ENCODE peak calls at places on chromosomes 2 and 18, in seven cellular contexts. One of them, this sample, is unnamed.

GRCh38 chr2:202671317-202672035 is 36.7 kb downstream of the FAM117B start:
- DNase-seq in mesendoderm: no peak
- DNase-seq in IMR-90: no peak
- DNase-seq in H1: no peak
- DNase-seq in neuronal stem cell: no peak
- DNase-seq in trophoblast cell: no peak
- DNase-seq in mesenchymal stem cell: no peak
- DNase-seq in this sample: no peak

GRCh38 chr2:44838116-44838790 is 103.2 kb upstream of the SIX3 start:
- DNase-seq in neuronal stem cell: no peak
- DNase-seq in mesendoderm: no peak
- DNase-seq in mesenchymal stem cell: no peak
- DNase-seq in trophoblast cell: no peak
- DNase-seq in IMR-90: no peak
- DNase-seq in H1: no peak
- DNase-seq in this sample: no peak

GRCh38 chr2:171741189-171741588 is 53.9 kb downstream of the DYNC1I2 start:
- DNase-seq in IMR-90: peak
- DNase-seq in H1: no peak
- DNase-seq in mesendoderm: no peak
- DNase-seq in neuronal stem cell: no peak
- DNase-seq in mesenchymal stem cell: no peak
- DNase-seq in trophoblast cell: no peak
- DNase-seq in this sample: no peak

GRCh38 chr2:86047575-86048382 is 57.9 kb downstream of the POLR1A start:
- DNase-seq in H1: no peak
- DNase-seq in mesendoderm: no peak
- DNase-seq in IMR-90: no peak
- DNase-seq in neuronal stem cell: no peak
- DNase-seq in mesenchymal stem cell: no peak
- DNase-seq in trophoblast cell: no peak
- DNase-seq in this sample: peak

GRCh38 chr2:85165291-85165690 is 32.1 kb downstream of the TCF7L1 start:
- DNase-seq in mesenchymal stem cell: no peak
- DNase-seq in H1: no peak
- DNase-seq in neuronal stem cell: no peak
- DNase-seq in mesendoderm: no peak
- DNase-seq in trophoblast cell: no peak
- DNase-seq in IMR-90: no peak
- DNase-seq in this sample: no peak

GRCh38 chr18:76456018-76456750 is 38.9 kb downstream of the ZNF516 start:
- DNase-seq in mesendoderm: no peak
- DNase-seq in trophoblast cell: no peak
- DNase-seq in IMR-90: no peak
- DNase-seq in H1: no peak
- DNase-seq in neuronal stem cell: no peak
- DNase-seq in mesenchymal stem cell: no peak
- DNase-seq in this sample: no peak

GRCh38 chr2:108485253-108485652 is 36.2 kb downstream of the GCC2 start:
- DNase-seq in H1: no peak
- DNase-seq in IMR-90: no peak
- DNase-seq in trophoblast cell: no peak
- DNase-seq in neuronal stem cell: no peak
- DNase-seq in mesendoderm: no peak
- DNase-seq in mesenchymal stem cell: no peak
- DNase-seq in this sample: no peak

GRCh38 chr2:71948781-71949536 is 198.7 kb downstream of the CYP26B1 start:
- DNase-seq in mesendoderm: no peak
- DNase-seq in neuronal stem cell: no peak
- DNase-seq in mesenchymal stem cell: no peak
- DNase-seq in H1: no peak
- DNase-seq in IMR-90: peak
- DNase-seq in trophoblast cell: no peak
- DNase-seq in this sample: no peak

GRCh38 chr18:52288403-52289004 is 51.5 kb upstream of the DCC start:
- DNase-seq in neuronal stem cell: peak
- DNase-seq in mesendoderm: peak
- DNase-seq in H1: peak
- DNase-seq in IMR-90: no peak
- DNase-seq in trophoblast cell: peak
- DNase-seq in mesenchymal stem cell: no peak
- DNase-seq in this sample: peak

GRCh38 chr2:113876503-113877387 is 13.1 kb upstream of the ACTR3 start:
- DNase-seq in H1: no peak
- DNase-seq in trophoblast cell: peak
- DNase-seq in neuronal stem cell: no peak
- DNase-seq in mesenchymal stem cell: no peak
- DNase-seq in IMR-90: no peak
- DNase-seq in mesendoderm: peak
- DNase-seq in this sample: peak

GRCh38 chr2:108621087-108621559 is 86.9 kb downstream of the LIMS1 start:
- DNase-seq in neuronal stem cell: no peak
- DNase-seq in trophoblast cell: peak
- DNase-seq in mesendoderm: peak
- DNase-seq in mesenchymal stem cell: peak
- DNase-seq in IMR-90: peak
- DNase-seq in H1: peak
- DNase-seq in this sample: peak

GRCh38 chr18:11147371-11147860 is 2.0 kb downstream of the PIEZO2 start:
- DNase-seq in mesendoderm: peak
- DNase-seq in mesenchymal stem cell: peak
- DNase-seq in IMR-90: no peak
- DNase-seq in neuronal stem cell: no peak
- DNase-seq in trophoblast cell: no peak
- DNase-seq in H1: no peak
- DNase-seq in this sample: peak

GRCh38 chr2:73494031-73494430 is 108.4 kb downstream of the ALMS1 start:
- DNase-seq in mesenchymal stem cell: peak
- DNase-seq in trophoblast cell: peak
- DNase-seq in H1: no peak
- DNase-seq in mesendoderm: peak
- DNase-seq in IMR-90: peak
- DNase-seq in neuronal stem cell: no peak
- DNase-seq in this sample: no peak

GRCh38 chr2:119197125-119197403 is 26.6 kb upstream of the STEAP3 start:
- DNase-seq in neuronal stem cell: no peak
- DNase-seq in H1: no peak
- DNase-seq in trophoblast cell: no peak
- DNase-seq in mesenchymal stem cell: no peak
- DNase-seq in mesendoderm: no peak
- DNase-seq in IMR-90: no peak
- DNase-seq in this sample: no peak

GRCh38 chr2:165584126-165584525 is 114.6 kb downstream of the CSRNP3 start:
- DNase-seq in mesenchymal stem cell: no peak
- DNase-seq in mesendoderm: peak
- DNase-seq in neuronal stem cell: no peak
- DNase-seq in H1: no peak
- DNase-seq in trophoblast cell: peak
- DNase-seq in IMR-90: no peak
- DNase-seq in this sample: no peak

GRCh38 chr2:110157153-110157793 is 41.7 kb upstream of the MALL start:
- DNase-seq in mesendoderm: peak
- DNase-seq in H1: no peak
- DNase-seq in IMR-90: peak
- DNase-seq in neuronal stem cell: peak
- DNase-seq in trophoblast cell: peak
- DNase-seq in mesenchymal stem cell: peak
- DNase-seq in this sample: no peak

GRCh38 chr2:175180701-175181103 is 808 bp downstream of the ATP5MC3 start:
- DNase-seq in mesenchymal stem cell: peak
- DNase-seq in H1: no peak
- DNase-seq in mesendoderm: peak
- DNase-seq in neuronal stem cell: no peak
- DNase-seq in IMR-90: peak
- DNase-seq in trophoblast cell: peak
- DNase-seq in this sample: peak

GRCh38 chr2:216583157-216583556 is 50.1 kb upstream of the IGFBP2 start:
- DNase-seq in mesendoderm: no peak
- DNase-seq in H1: no peak
- DNase-seq in trophoblast cell: no peak
- DNase-seq in IMR-90: peak
- DNase-seq in neuronal stem cell: no peak
- DNase-seq in mesenchymal stem cell: peak
- DNase-seq in this sample: no peak

GRCh38 chr18:70371085-70371735 is 82.4 kb downstream of the SOCS6 start:
- DNase-seq in IMR-90: no peak
- DNase-seq in H1: no peak
- DNase-seq in mesendoderm: no peak
- DNase-seq in neuronal stem cell: no peak
- DNase-seq in trophoblast cell: peak
- DNase-seq in mesenchymal stem cell: no peak
- DNase-seq in this sample: no peak

GRCh38 chr2:185208261-185208660 is 530.3 kb upstream of the FSIP2 start:
- DNase-seq in mesenchymal stem cell: peak
- DNase-seq in H1: peak
- DNase-seq in neuronal stem cell: peak
- DNase-seq in IMR-90: no peak
- DNase-seq in mesendoderm: peak
- DNase-seq in trophoblast cell: peak
- DNase-seq in this sample: peak

GRCh38 chr2:223041527-223042109 is 10.4 kb upstream of the KCNE4 start:
- DNase-seq in trophoblast cell: peak
- DNase-seq in mesendoderm: peak
- DNase-seq in IMR-90: peak
- DNase-seq in H1: no peak
- DNase-seq in mesenchymal stem cell: peak
- DNase-seq in neuronal stem cell: no peak
- DNase-seq in this sample: peak

GRCh38 chr2:208192611-208193248 is 2.9 kb upstream of the C2orf80 start:
- DNase-seq in IMR-90: no peak
- DNase-seq in H1: no peak
- DNase-seq in neuronal stem cell: no peak
- DNase-seq in trophoblast cell: no peak
- DNase-seq in mesendoderm: no peak
- DNase-seq in mesenchymal stem cell: no peak
- DNase-seq in this sample: no peak

GRCh38 chr2:206410714-206411113 is 32.6 kb upstream of the ADAM23 start:
- DNase-seq in IMR-90: no peak
- DNase-seq in mesendoderm: no peak
- DNase-seq in trophoblast cell: no peak
- DNase-seq in neuronal stem cell: no peak
- DNase-seq in H1: no peak
- DNase-seq in mesenchymal stem cell: no peak
- DNase-seq in this sample: no peak

GRCh38 chr2:206408323-206409320 is 34.7 kb upstream of the ADAM23 start:
- DNase-seq in mesendoderm: no peak
- DNase-seq in neuronal stem cell: no peak
- DNase-seq in mesenchymal stem cell: no peak
- DNase-seq in H1: no peak
- DNase-seq in IMR-90: no peak
- DNase-seq in trophoblast cell: peak
- DNase-seq in this sample: no peak
- H4K8ac ChIP-seq in mesendoderm: no peak
- H4K8ac ChIP-seq in neuronal stem cell: no peak
- H4K8ac ChIP-seq in mesenchymal stem cell: no peak
- H4K8ac ChIP-seq in H1: no peak
- H4K8ac ChIP-seq in IMR-90: no peak
- H4K8ac ChIP-seq in trophoblast cell: no peak
- H4K8ac ChIP-seq in this sample: no peak

GRCh38 chr2:215270118-215270451 is 41.8 kb upstream of the ATIC start:
- DNase-seq in H1: no peak
- DNase-seq in mesenchymal stem cell: no peak
- DNase-seq in mesendoderm: no peak
- DNase-seq in neuronal stem cell: no peak
- DNase-seq in IMR-90: no peak
- DNase-seq in trophoblast cell: no peak
- DNase-seq in this sample: no peak
- H3K4ac ChIP-seq in H1: no peak
- H3K4ac ChIP-seq in mesenchymal stem cell: no peak
- H3K4ac ChIP-seq in mesendoderm: no peak
- H3K4ac ChIP-seq in neuronal stem cell: no peak
- H3K4ac ChIP-seq in IMR-90: no peak
- H3K4ac ChIP-seq in trophoblast cell: no peak
- H3K4ac ChIP-seq in this sample: no peak

DNA sequence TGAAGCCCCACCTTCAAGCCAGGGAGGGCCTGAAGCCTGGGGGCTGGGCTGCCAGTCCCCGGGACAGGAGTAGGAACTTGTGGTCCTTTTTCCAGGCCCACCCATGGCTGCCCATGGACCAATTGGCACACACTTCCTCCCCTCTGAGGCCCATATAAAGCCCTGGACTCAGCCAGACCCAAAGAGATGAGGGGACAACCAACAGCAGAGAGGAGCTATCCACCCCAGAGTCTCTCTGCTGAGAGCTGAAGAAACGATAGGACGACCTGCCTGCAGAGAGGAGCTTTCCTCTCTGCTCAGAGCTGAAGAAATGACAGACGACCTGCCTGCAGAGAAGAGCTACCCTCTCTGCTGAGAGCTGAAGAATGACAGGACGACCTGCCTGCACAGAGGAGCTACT is 43.8 kb upstream of the PEX13 start:
- DNase-seq in H1: no peak
- DNase-seq in neuronal stem cell: no peak
- DNase-seq in mesendoderm: no peak
- DNase-seq in mesenchymal stem cell: no peak
- DNase-seq in trophoblast cell: no peak
- DNase-seq in IMR-90: no peak
- DNase-seq in this sample: peak
- H2BK5ac ChIP-seq in H1: no peak
- H2BK5ac ChIP-seq in neuronal stem cell: no peak
- H2BK5ac ChIP-seq in mesendoderm: no peak
- H2BK5ac ChIP-seq in mesenchymal stem cell: no peak
- H2BK5ac ChIP-seq in trophoblast cell: no peak
- H2BK5ac ChIP-seq in IMR-90: no peak
- H2BK5ac ChIP-seq in this sample: no peak

GRCh38 chr18:24674236-24675004 is 214.0 kb downstream of the HRH4 start:
- DNase-seq in trophoblast cell: no peak
- DNase-seq in neuronal stem cell: no peak
- DNase-seq in H1: no peak
- DNase-seq in IMR-90: no peak
- DNase-seq in mesenchymal stem cell: no peak
- DNase-seq in mesendoderm: no peak
- DNase-seq in this sample: no peak

GRCh38 chr18:24677011-24677410 is 216.6 kb downstream of the HRH4 start:
- DNase-seq in mesendoderm: no peak
- DNase-seq in neuronal stem cell: no peak
- DNase-seq in H1: no peak
- DNase-seq in trophoblast cell: no peak
- DNase-seq in mesenchymal stem cell: no peak
- DNase-seq in IMR-90: peak
- DNase-seq in this sample: no peak

GRCh38 chr18:24678626-24679025 is 218.2 kb downstream of the HRH4 start:
- DNase-seq in mesendoderm: no peak
- DNase-seq in trophoblast cell: no peak
- DNase-seq in IMR-90: peak
- DNase-seq in mesenchymal stem cell: no peak
- DNase-seq in H1: no peak
- DNase-seq in neuronal stem cell: no peak
- DNase-seq in this sample: no peak

GRCh38 chr18:24678113-24678512 is 217.7 kb downstream of the HRH4 start:
- DNase-seq in neuronal stem cell: no peak
- DNase-seq in IMR-90: no peak
- DNase-seq in mesenchymal stem cell: no peak
- DNase-seq in mesendoderm: no peak
- DNase-seq in trophoblast cell: no peak
- DNase-seq in H1: no peak
- DNase-seq in this sample: no peak

DNA sequence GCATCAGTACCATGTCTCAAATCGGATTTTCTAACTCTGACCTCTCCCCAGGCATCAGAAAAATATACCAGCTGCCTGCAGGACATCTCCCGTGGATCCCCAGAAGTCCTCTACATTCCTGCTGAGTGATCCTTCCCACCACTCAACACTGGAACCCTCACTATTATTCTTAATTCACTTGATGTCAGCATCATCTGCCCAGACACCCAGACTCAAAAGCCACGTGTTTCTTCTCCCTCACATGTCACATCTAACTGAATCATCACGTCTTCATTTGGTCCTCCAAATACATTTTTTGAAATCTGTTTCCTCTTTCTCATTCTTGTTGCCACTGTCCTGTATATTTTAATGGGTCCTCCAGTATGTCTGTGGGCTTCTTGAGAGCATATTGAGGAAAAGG is 218.6 kb downstream of the HRH4 start:
- DNase-seq in mesendoderm: no peak
- DNase-seq in mesenchymal stem cell: no peak
- DNase-seq in IMR-90: peak
- DNase-seq in H1: no peak
- DNase-seq in neuronal stem cell: no peak
- DNase-seq in trophoblast cell: no peak
- DNase-seq in this sample: no peak
- H4K8ac ChIP-seq in mesendoderm: no peak
- H4K8ac ChIP-seq in mesenchymal stem cell: no peak
- H4K8ac ChIP-seq in IMR-90: peak
- H4K8ac ChIP-seq in H1: no peak
- H4K8ac ChIP-seq in neuronal stem cell: no peak
- H4K8ac ChIP-seq in trophoblast cell: no peak
- H4K8ac ChIP-seq in this sample: no peak